ENCODE peak calls at places on chromosomes 1 and 21, in ten cellular contexts. C, G, W, N, D, O, X, H, U and S are unnamed samples.

GRCh38 chr1:60978421-60979357 is 103.7 kb upstream of the NFIA start:
- DNase-seq in G (peak; percentile 38), H (peak; percentile 10), C (no peak), N (no peak), X (no peak), U (no peak), O (no peak), W (no peak), D (no peak), S (peak; percentile 15)

GRCh38 chr1:88892146-88892877 is 945 bp upstream of the GTF2B start:
- DNase-seq in G (peak; percentile 91), N (no peak), C (peak; percentile 26), D (no peak), O (no peak), W (no peak), U (no peak), X (peak; percentile 87), H (no peak), S (no peak)

GRCh38 chr1:1198423-1199140 is 7.8 kb downstream of the TNFRSF18 start:
- DNase-seq in W (no peak), X (no peak), N (no peak), C (no peak), O (no peak), G (peak; percentile 22), H (peak; percentile 1), U (no peak), D (no peak), S (no peak)

GRCh38 chr1:74246266-74246665 is 11.1 kb downstream of the TNNI3K start:
- DNase-seq in H (no peak), X (no peak), U (no peak), C (peak; percentile 8), D (no peak), N (no peak), G (no peak), W (peak; percentile 43), O (no peak), S (no peak)

GRCh38 chr1:167515461-167515860 is 2.9 kb downstream of the CD247 start:
- DNase-seq in U (no peak), D (no peak), N (no peak), H (no peak), O (no peak), C (no peak), X (no peak), W (no peak), G (no peak), S (no peak)

GRCh38 chr1:178607718-178608408 is 95.0 kb downstream of the TEX35 start:
- DNase-seq in O (no peak), W (no peak), H (no peak), U (no peak), C (no peak), G (no peak), N (no peak), X (no peak), D (no peak), S (no peak)

GRCh38 chr1:151545542-151545941 is 5.4 kb downstream of the TUFT1 start:
- DNase-seq in G (no peak), C (no peak), U (no peak), D (no peak), W (no peak), H (no peak), N (no peak), X (no peak), O (no peak), S (no peak)

GRCh38 chr1:87673748-87674147 is 345.1 kb downstream of the LMO4 start:
- DNase-seq in G (no peak), H (no peak), C (no peak), N (no peak), O (no peak), D (no peak), U (no peak), X (no peak), W (no peak), S (no peak)

GRCh38 chr1:165875171-165875570 is 47.8 kb downstream of the UCK2 start:
- DNase-seq in O (no peak), D (no peak), N (no peak), G (peak; percentile 21), H (no peak), C (no peak), W (no peak), U (no peak), X (no peak), S (no peak)

GRCh38 chr1:156641761-156642264 is at the start of gene BCAN:
- DNase-seq in X (no peak), H (no peak), U (peak; percentile 81), W (no peak), C (peak; percentile 44), O (peak; percentile 27), N (no peak), G (no peak), D (peak; percentile 56), S (no peak)

GRCh38 chr21:43331111-43331961 is 95.6 kb downstream of the SIK1 start:
- DNase-seq in G (no peak), D (no peak), H (no peak), C (no peak), N (no peak), X (no peak), W (no peak), U (no peak), O (no peak), S (no peak)

GRCh38 chr1:26302733-26303405 is 3.6 kb downstream of the UBXN11 start:
- DNase-seq in H (no peak), W (no peak), U (no peak), D (no peak), O (no peak), G (no peak), C (peak; percentile 44), N (no peak), X (no peak), S (peak; percentile 54)

GRCh38 chr1:56576880-56577858 is 2.2 kb downstream of the PLPP3 start:
- DNase-seq in G (peak; percentile 43), O (no peak), D (peak; percentile 57), W (no peak), N (no peak), U (peak; percentile 71), H (no peak), C (peak; percentile 53), X (no peak), S (no peak)

GRCh38 chr21:44856131-44856530 is 17.4 kb downstream of the PTTG1IP start:
- DNase-seq in O (no peak), H (no peak), G (no peak), W (no peak), C (no peak), D (no peak), U (no peak), N (no peak), X (no peak), S (no peak)

GRCh38 chr1:74534241-74534640 is 21.8 kb upstream of the LRRC53 start:
- DNase-seq in H (no peak), D (no peak), X (no peak), C (peak; percentile 31), O (no peak), U (no peak), G (no peak), W (no peak), N (no peak), S (no peak)

GRCh38 chr1:16204634-16205332 is 7.7 kb downstream of the ARHGEF19 start:
- DNase-seq in C (no peak), O (no peak), D (no peak), W (no peak), N (no peak), U (no peak), H (no peak), G (no peak), X (peak; percentile 39), S (no peak)

GRCh38 chr1:172499636-172500141 is 33.3 kb upstream of the SUCO start:
- DNase-seq in U (no peak), W (no peak), G (peak; percentile 75), N (no peak), D (no peak), O (no peak), C (no peak), H (no peak), X (no peak), S (no peak)

GRCh38 chr1:159211331-159212136 is 6.9 kb downstream of the ACKR1 start:
- DNase-seq in O (peak; percentile 48), U (no peak), W (no peak), C (peak; percentile 49), N (no peak), D (peak; percentile 14), H (peak; percentile 8), G (peak; percentile 33), X (peak; percentile 13), S (no peak)

GRCh38 chr21:17848228-17848627 is 29.1 kb upstream of the C21orf91 start:
- DNase-seq in N (no peak), C (peak; percentile 79), W (peak; percentile 85), D (no peak), G (peak; percentile 57), O (no peak), X (no peak), U (no peak), H (no peak), S (peak; percentile 21)

GRCh38 chr1:183375381-183375780 is 42.8 kb downstream of the NMNAT2 start:
- DNase-seq in C (no peak), H (no peak), G (no peak), O (no peak), W (no peak), X (no peak), D (no peak), N (no peak), U (no peak), S (no peak)

GRCh38 chr1:5690878-5691277 is 301.3 kb downstream of the NPHP4 start:
- DNase-seq in D (no peak), W (no peak), O (no peak), X (no peak), H (no peak), N (no peak), C (no peak), G (no peak), U (no peak), S (no peak)

GRCh38 chr1:55623339-55623738 is 408.2 kb upstream of the USP24 start:
- DNase-seq in G (no peak), O (no peak), C (no peak), H (no peak), U (no peak), X (no peak), D (no peak), W (no peak), N (no peak), S (no peak)

GRCh38 chr1:29354511-29355098 is 118.3 kb downstream of the PTPRU start:
- DNase-seq in D (no peak), O (no peak), C (no peak), H (no peak), N (no peak), U (no peak), X (no peak), W (no peak), G (no peak), S (no peak)

GRCh38 chr1:47686731-47687617 is 249.1 kb downstream of the FOXD2 start:
- DNase-seq in W (no peak), U (no peak), X (no peak), H (no peak), N (no peak), D (no peak), G (no peak), C (no peak), O (no peak), S (no peak)

GRCh38 chr1:107530543-107530942 is 389.7 kb downstream of the NTNG1 start:
- DNase-seq in N (no peak), X (no peak), C (peak; percentile 16), U (no peak), G (peak; percentile 6), W (no peak), O (no peak), D (no peak), H (no peak), S (no peak)

GRCh38 chr1:63662056-63662836 is 69.0 kb downstream of the PGM1 start:
- DNase-seq in X (no peak), C (peak; percentile 76), U (no peak), D (no peak), O (no peak), H (no peak), N (no peak), W (no peak), G (peak; percentile 84), S (peak; percentile 24)

GRCh38 chr21:33458861-33459260 is 20.9 kb downstream of the TMEM50B start:
- DNase-seq in W (no peak), G (no peak), U (no peak), X (no peak), D (no peak), H (no peak), O (no peak), C (no peak), N (no peak), S (no peak)

GRCh38 chr1:54354899-54355298 is 51.3 kb downstream of the SSBP3 start:
- DNase-seq in H (no peak), X (no peak), G (no peak), C (no peak), W (no peak), O (no peak), N (no peak), D (no peak), U (no peak), S (no peak)